ENCODE peak calls at places on chromosomes 7 and 10, in four cellular contexts. P is GM23248, T is PC-3, Y is A673. E is an unnamed sample.

GRCh38 chr7:155469311-155470185 is 11.6 kb downstream of the EN2 start:
- DNase-seq in T (no peak), P (no peak), Y (no peak), E (no peak)

GRCh38 chr7:144437370-144438191 is 34.1 kb upstream of the NOBOX start:
- DNase-seq in P (peak), T (peak), Y (peak), E (peak)

GRCh38 chr7:83921798-83922607 is 272.6 kb downstream of the SEMA3A start:
- DNase-seq in P (peak), Y (peak), T (no peak), E (peak)

GRCh38 chr10:28676297-28676967 is 889 bp upstream of the BAMBI start:
- DNase-seq in P (peak), Y (peak), T (no peak), E (no peak)

GRCh38 chr10:44033008-44033407 is 351.9 kb downstream of the CXCL12 start:
- DNase-seq in P (peak), Y (no peak), T (peak), E (peak)

GRCh38 chr7:44372560-44373417 is 47.4 kb upstream of the CAMK2B start:
- DNase-seq in Y (no peak), T (peak), P (peak), E (no peak)

GRCh38 chr7:148622887-148623585 is 32.5 kb downstream of the C7orf33 start:
- DNase-seq in P (no peak), T (no peak), Y (no peak), E (peak)

GRCh38 chr7:134699871-134700270 is 53.2 kb downstream of the BPGM start:
- DNase-seq in P (no peak), T (no peak), Y (no peak), E (no peak)

GRCh38 chr7:131235489-131236317 is 92.0 kb upstream of the MKLN1 start:
- DNase-seq in P (peak), Y (peak), T (peak), E (peak)

GRCh38 chr7:46054290-46054689 is 133.2 kb upstream of the IGFBP3 start:
- DNase-seq in P (peak), Y (no peak), T (no peak), E (peak)

GRCh38 chr7:45943986-45944385 is 22.9 kb upstream of the IGFBP3 start:
- DNase-seq in T (no peak), Y (no peak), P (no peak), E (peak)

GRCh38 chr7:13069832-13070231 is 382.4 kb downstream of the ARL4A start:
- DNase-seq in P (no peak), Y (no peak), T (no peak), E (peak)

GRCh38 chr7:55248526-55248925 is 116.6 kb upstream of the LANCL2 start:
- DNase-seq in T (no peak), Y (no peak), P (no peak), E (no peak)

GRCh38 chr7:13282377-13282980 is 595.0 kb downstream of the ARL4A start:
- DNase-seq in Y (peak), P (peak), T (peak), E (peak)

GRCh38 chr7:155306677-155307470 is 9.2 kb downstream of the INSIG1 start:
- DNase-seq in T (peak), P (no peak), Y (no peak), E (no peak)

GRCh38 chr10:43576580-43576979 is 2.2 kb upstream of the ZNF239 start:
- DNase-seq in P (no peak), Y (no peak), T (no peak), E (no peak)

GRCh38 chr7:97004237-97004930 is 969 bp upstream of the DLX6 start:
- DNase-seq in P (no peak), T (no peak), Y (no peak), E (no peak)

GRCh38 chr7:97003262-97004236 is 1.8 kb upstream of the DLX6 start:
- DNase-seq in Y (no peak), T (no peak), P (no peak), E (no peak)

GRCh38 chr7:97001221-97001620 is 4.1 kb upstream of the DLX6 start:
- DNase-seq in Y (no peak), P (no peak), T (no peak), E (no peak)

GRCh38 chr7:97001656-97002554 is 3.4 kb upstream of the DLX6 start:
- DNase-seq in Y (no peak), T (no peak), P (no peak), E (no peak)

DNA sequence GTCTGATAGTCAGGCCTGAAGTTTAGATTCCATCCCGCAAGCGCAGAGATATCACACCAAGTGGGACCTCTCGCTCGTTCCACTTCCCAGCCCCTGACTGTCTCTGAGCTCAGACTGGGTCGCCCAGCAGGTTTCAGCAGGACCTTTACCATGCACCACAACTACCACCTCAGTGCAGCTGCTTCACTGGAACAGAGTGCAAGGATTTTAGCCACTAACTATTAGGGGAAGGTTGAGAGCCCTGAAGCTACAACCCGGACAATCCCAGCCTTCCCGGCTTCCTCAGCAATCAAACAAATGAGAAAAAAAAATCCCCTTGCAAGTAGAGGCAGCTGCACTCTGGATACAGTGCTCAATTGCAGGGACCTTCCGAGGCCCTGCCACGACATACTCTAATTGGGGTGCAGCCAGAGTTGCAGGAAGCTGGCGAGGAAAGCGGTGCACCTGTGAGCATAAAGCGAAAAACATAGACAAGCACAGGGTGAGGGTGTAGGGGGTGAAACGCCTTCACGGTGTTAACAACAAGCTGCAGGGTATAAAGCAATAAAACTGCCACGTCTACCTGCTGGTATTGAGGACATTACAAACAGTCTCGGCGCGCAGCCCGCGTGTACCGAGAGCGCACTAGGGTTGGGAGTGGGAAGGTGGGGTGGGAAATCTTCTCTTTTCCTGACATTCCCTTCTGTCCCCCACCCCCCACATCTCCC is 2.6 kb upstream of the DLX6 start:
- DNase-seq in P (no peak), T (no peak), Y (no peak), E (no peak)
- TF ChIP-seq EZH2 in P (no peak), T (no peak), Y (no peak), E (no peak)

DNA sequence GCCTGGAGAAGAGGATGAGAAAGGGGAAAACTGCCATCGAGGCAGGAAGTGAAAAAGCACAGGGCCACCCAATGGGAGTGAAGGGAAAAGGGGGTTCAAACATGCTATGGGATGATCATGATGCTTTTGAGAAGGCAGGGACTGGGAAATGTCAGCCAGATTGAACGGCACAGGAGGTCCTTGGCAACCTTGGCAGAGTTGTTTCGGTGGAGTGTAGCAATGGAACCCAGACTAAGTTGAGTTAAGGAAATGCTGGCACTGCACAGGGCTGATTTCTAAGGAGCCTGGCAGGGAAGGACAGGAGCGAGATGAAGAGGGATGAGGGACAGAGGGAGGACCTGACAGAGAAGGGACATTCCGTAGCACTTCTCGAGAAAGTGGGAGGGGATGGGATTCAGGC is 101.4 kb downstream of the PIP4K2A start:
- DNase-seq in T (no peak), P (no peak), Y (no peak), E (no peak)
- H3K27ac ChIP-seq in T (no peak), P (no peak), Y (no peak), E (no peak)

DNA sequence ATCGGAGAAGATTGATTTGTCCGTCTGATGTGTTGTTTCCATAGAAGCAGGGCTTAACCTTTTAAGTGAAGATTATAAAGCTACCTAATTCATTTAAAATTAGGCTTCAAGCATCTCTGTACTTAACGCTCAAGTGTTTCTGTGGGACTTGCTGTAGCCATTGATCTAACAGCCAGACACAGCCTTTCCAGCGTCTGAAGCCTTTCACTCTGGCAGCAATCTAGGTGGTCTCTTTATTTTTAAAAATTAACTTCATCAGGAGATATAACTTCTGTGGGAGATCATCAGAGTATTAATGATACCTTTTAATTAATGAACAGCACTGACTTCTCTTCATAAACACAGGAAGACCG is 88.1 kb downstream of the BEND7 start:
- DNase-seq in P (no peak), T (no peak), Y (no peak), E (no peak)
- H3K4me3 ChIP-seq in P (peak), T (peak), Y (peak), E (peak)

GRCh38 chr10:14787938-14788337 is 13.2 kb upstream of the FAM107B start:
- DNase-seq in Y (no peak), T (no peak), P (no peak), E (peak)

GRCh38 chr10:14781763-14782162 is 7.1 kb upstream of the FAM107B start:
- DNase-seq in Y (no peak), T (no peak), P (no peak), E (no peak)

GRCh38 chr10:14782691-14783363 is 8.1 kb upstream of the FAM107B start:
- DNase-seq in Y (no peak), T (peak), P (no peak), E (peak)

GRCh38 chr10:14779053-14779649 is 4.5 kb upstream of the FAM107B start:
- DNase-seq in T (peak), Y (no peak), P (peak), E (peak)

GRCh38 chr10:14784459-14785055 is 9.9 kb upstream of the FAM107B start:
- DNase-seq in T (no peak), Y (no peak), P (no peak), E (no peak)
- TF ChIP-seq EZH2 in T (no peak), Y (no peak), P (no peak), E (no peak)